ENCODE peak calls at places on chromosomes 2 and 18, in eight cellular contexts. N is HS-5; S is brain microvascular endothelial cell; Y is Right ventricle myocardium superior; V is posterior cingulate gyrus; C is EL; I is activated CD8-positive, alpha-beta memory T cell treated with anti-CD3 and anti-CD28 coated beads, Interleukin-2, amount 10 ng/mL, durations not matched to agents 7 days and 5 days; G is HT1080. Q is an unnamed sample.

GRCh38 chr2:100953406-100954043 is 48.6 kb upstream of the RPL31 start:
- DNase-seq in G (no peak), N (no peak), I (no peak), S (no peak), C (no peak), V (no peak), Y (no peak), Q (no peak)

GRCh38 chr2:43034921-43035320 is 191.5 kb downstream of the ZFP36L2 start:
- DNase-seq in G (no peak), Y (no peak), S (no peak), V (no peak), N (no peak), C (no peak), I (no peak), Q (no peak)

GRCh38 chr18:415627-416612 is 84.6 kb downstream of the COLEC12 start:
- DNase-seq in V (no peak), G (peak; percentile 78), I (no peak), C (peak; percentile 88), N (peak; percentile 73), Y (no peak), S (peak; percentile 25), Q (no peak)

GRCh38 chr2:26011990-26012856 is 21.7 kb upstream of the RAB10 start:
- DNase-seq in N (no peak), Y (no peak), G (peak; percentile 73), C (peak; percentile 72), S (no peak), V (no peak), I (no peak), Q (no peak)

GRCh38 chr2:150296795-150297546 is 190.5 kb downstream of the RND3 start:
- DNase-seq in I (no peak), S (peak; percentile 40), N (no peak), C (peak; percentile 62), V (no peak), G (peak; percentile 76), Y (no peak), Q (no peak)

GRCh38 chr2:48406950-48407349 is 123.0 kb upstream of the STON1 start:
- DNase-seq in Y (no peak), V (no peak), I (no peak), S (no peak), C (no peak), G (no peak), N (no peak), Q (no peak)

GRCh38 chr2:239947361-239948045 is 77.6 kb downstream of the NDUFA10 start:
- DNase-seq in S (no peak), Y (peak; percentile 43), C (no peak), I (no peak), G (no peak), N (no peak), V (peak; percentile 65), Q (no peak)

GRCh38 chr18:44826418-44827259 is 146.0 kb downstream of the SETBP1 start:
- DNase-seq in G (peak; percentile 91), N (peak; percentile 38), Y (peak; percentile 64), S (peak; percentile 93), I (no peak), C (peak; percentile 89), V (peak; percentile 49), Q (peak; percentile 100)

GRCh38 chr2:196101325-196101981 is 32.8 kb upstream of the DNAH7 start:
- DNase-seq in G (no peak), V (no peak), S (peak; percentile 52), Y (no peak), C (no peak), I (no peak), N (no peak), Q (peak; percentile 49)

GRCh38 chr2:3267869-3268704 is 109.5 kb downstream of the EIPR1 start:
- DNase-seq in I (no peak), C (no peak), Y (no peak), S (no peak), G (no peak), V (no peak), N (no peak), Q (no peak)

GRCh38 chr2:134773372-134774073 is 54.7 kb upstream of the TMEM163 start:
- DNase-seq in V (no peak), Y (no peak), G (no peak), I (no peak), C (no peak), S (no peak), N (no peak), Q (no peak)

GRCh38 chr2:36562973-36563532 is 34.9 kb downstream of the FEZ2 start:
- DNase-seq in G (no peak), I (no peak), N (no peak), V (no peak), S (no peak), C (peak; percentile 64), Y (no peak), Q (no peak)

GRCh38 chr18:7924616-7925015 is 357.5 kb downstream of the PTPRM start:
- DNase-seq in V (no peak), C (no peak), G (no peak), Y (no peak), I (no peak), S (no peak), N (no peak), Q (no peak)

GRCh38 chr18:59272221-59272888 is 899 bp downstream of the RAX start:
- DNase-seq in C (no peak), S (no peak), Y (no peak), I (no peak), G (no peak), V (no peak), N (no peak), Q (no peak)